ENCODE peak calls at places on chromosomes 12 and 14, in ten cellular contexts. E is tibial artery; I is NCI-H524; W is activated naive CD8-positive, alpha-beta T cell treated with anti-CD3 and anti-CD28 coated beads, Interleukin-2, amount 50 U/mL, for 24 hours; N is HS-27A; T is AG20443; C is GM10248; O is T-helper 2 cell; A is NCI-H1092 treated with DMSO at 0.1 percent for 48 hours; G is stimulated activated CD4-positive, alpha-beta T cell treated with anti-CD3 and anti-CD28 coated beads, Interleukin-1b, Interleukin-23, amount 100 ng/mL, for 1 hour. S is an unnamed sample.

GRCh38 chr12:123519151-123520001 is 14.1 kb downstream of the RILPL1 start:
- DNase-seq in E (peak; percentile 77), I (no peak), W (peak; percentile 15), N (no peak), T (peak; percentile 89), C (no peak), O (no peak), A (no peak), G (no peak), S (no peak)

GRCh38 chr14:56147980-56148901 is 30.0 kb downstream of the PELI2 start:
- DNase-seq in E (no peak), I (no peak), W (no peak), N (no peak), T (no peak), C (no peak), O (no peak), A (no peak), G (no peak), S (no peak)

GRCh38 chr14:33465952-33466700 is 484.7 kb downstream of the EGLN3 start:
- DNase-seq in E (no peak), I (no peak), W (no peak), N (no peak), T (no peak), C (no peak), O (no peak), A (no peak), G (no peak), S (no peak)

GRCh38 chr12:7042847-7043246 is 17.7 kb upstream of the C1S start:
- DNase-seq in E (no peak), I (no peak), W (no peak), N (no peak), T (peak; percentile 59), C (no peak), O (no peak), A (peak; percentile 7), G (no peak), S (no peak)

GRCh38 chr12:62738105-62738504 is 196.8 kb downstream of the PPM1H start:
- DNase-seq in E (no peak), I (no peak), W (no peak), N (no peak), T (no peak), C (no peak), O (no peak), A (no peak), G (no peak), S (no peak)

GRCh38 chr14:23895480-23895879 is 58.1 kb upstream of the DHRS4 start:
- DNase-seq in E (no peak), I (peak; percentile 14), W (no peak), N (no peak), T (peak; percentile 34), C (no peak), O (no peak), A (no peak), G (no peak), S (no peak)

GRCh38 chr14:36317650-36318049 is 2.8 kb downstream of the MBIP start:
- DNase-seq in E (no peak), I (no peak), W (no peak), N (no peak), T (no peak), C (no peak), O (no peak), A (no peak), G (no peak), S (no peak)

GRCh38 chr12:131008461-131009270 is 55.0 kb downstream of the ADGRD1 start:
- DNase-seq in E (no peak), I (no peak), W (no peak), N (no peak), T (no peak), C (no peak), O (no peak), A (no peak), G (no peak), S (no peak)

GRCh38 chr12:80857311-80857710 is 80.4 kb downstream of the LIN7A start:
- DNase-seq in E (no peak), I (no peak), W (no peak), N (no peak), T (peak; percentile 27), C (no peak), O (no peak), A (no peak), G (no peak), S (no peak)

GRCh38 chr14:91419451-91419850 is 1.8 kb upstream of the CCDC88C start:
- DNase-seq in E (no peak), I (no peak), W (no peak), N (no peak), T (no peak), C (no peak), O (no peak), A (no peak), G (no peak), S (no peak)

GRCh38 chr12:57280234-57281062 is 29.5 kb upstream of the STAC3 start:
- DNase-seq in E (no peak), I (no peak), W (peak; percentile 71), N (peak; percentile 43), T (peak; percentile 80), C (peak; percentile 85), O (no peak), A (no peak), G (peak; percentile 15), S (peak; percentile 36)

GRCh38 chr12:53443955-53444354 is 2.4 kb downstream of the PRR13 start:
- DNase-seq in E (no peak), I (no peak), W (no peak), N (no peak), T (no peak), C (no peak), O (no peak), A (no peak), G (no peak), S (no peak)

GRCh38 chr14:100810861-100811461 is 15.0 kb upstream of the MEG3 start:
- DNase-seq in E (no peak), I (no peak), W (no peak), N (no peak), T (no peak), C (no peak), O (no peak), A (no peak), G (no peak), S (no peak)

GRCh38 chr12:93060666-93061413 is 131.7 kb upstream of the EEA1 start:
- DNase-seq in E (no peak), I (peak; percentile 33), W (peak; percentile 19), N (no peak), T (peak; percentile 61), C (peak; percentile 28), O (no peak), A (peak; percentile 23), G (no peak), S (no peak)

GRCh38 chr14:87179936-87180335 is 813.0 kb downstream of the GALC start:
- DNase-seq in E (no peak), I (no peak), W (no peak), N (no peak), T (no peak), C (no peak), O (no peak), A (no peak), G (no peak), S (no peak)

GRCh38 chr12:71160585-71160984 is 2.8 kb upstream of the TSPAN8 start:
- DNase-seq in E (no peak), I (no peak), W (no peak), N (no peak), T (no peak), C (no peak), O (no peak), A (no peak), G (no peak), S (no peak)

GRCh38 chr14:93201155-93201704 is 5.6 kb downstream of the GON7 start:
- DNase-seq in E (no peak), I (no peak), W (no peak), N (no peak), T (no peak), C (no peak), O (no peak), A (no peak), G (no peak), S (no peak)

GRCh38 chr12:15846887-15847286 is 35.3 kb upstream of the STRAP start:
- DNase-seq in E (no peak), I (no peak), W (no peak), N (no peak), T (peak; percentile 71), C (no peak), O (no peak), A (no peak), G (no peak), S (no peak)

GRCh38 chr12:108752387-108752786 is 21.1 kb upstream of the CORO1C start:
- DNase-seq in E (no peak), I (no peak), W (no peak), N (no peak), T (no peak), C (no peak), O (no peak), A (no peak), G (no peak), S (no peak)

GRCh38 chr14:50387543-50387942 is 9.1 kb downstream of the CDKL1 start:
- DNase-seq in E (no peak), I (no peak), W (no peak), N (no peak), T (no peak), C (no peak), O (no peak), A (no peak), G (no peak), S (no peak)

GRCh38 chr12:45989277-45989856 is 1.0 kb downstream of the SCAF11 start:
- DNase-seq in E (no peak), I (no peak), W (no peak), N (no peak), T (no peak), C (peak; percentile 32), O (no peak), A (peak; percentile 71), G (no peak), S (no peak)

GRCh38 chr14:103311171-103311997 is 22.7 kb upstream of the EIF5 start:
- DNase-seq in E (peak; percentile 44), I (no peak), W (no peak), N (no peak), T (no peak), C (no peak), O (no peak), A (no peak), G (no peak), S (no peak)

GRCh38 chr12:1741154-1741949 is 50.5 kb downstream of the ADIPOR2 start:
- DNase-seq in E (no peak), I (no peak), W (no peak), N (no peak), T (peak; percentile 7), C (no peak), O (no peak), A (no peak), G (no peak), S (no peak)

GRCh38 chr14:103155013-103155412 is 31.8 kb downstream of the TNFAIP2 start:
- DNase-seq in E (peak; percentile 88), I (no peak), W (no peak), N (peak; percentile 22), T (peak; percentile 97), C (peak; percentile 21), O (no peak), A (no peak), G (no peak), S (no peak)

GRCh38 chr14:58444627-58445026 is 17.1 kb downstream of the KIAA0586 start:
- DNase-seq in E (no peak), I (no peak), W (no peak), N (no peak), T (no peak), C (no peak), O (no peak), A (no peak), G (no peak), S (no peak)

GRCh38 chr12:71551529-71551928 is 111.9 kb downstream of the LGR5 start:
- DNase-seq in E (no peak), I (no peak), W (no peak), N (no peak), T (peak; percentile 24), C (no peak), O (no peak), A (peak; percentile 8), G (no peak), S (no peak)

GRCh38 chr12:100987552-100988277 is 193.1 kb downstream of the ANO4 start:
- DNase-seq in E (no peak), I (no peak), W (no peak), N (no peak), T (peak; percentile 71), C (peak; percentile 62), O (no peak), A (no peak), G (no peak), S (peak; percentile 55)

GRCh38 chr14:92958373-92959188 is 35.6 kb downstream of the CHGA start:
- DNase-seq in E (no peak), I (no peak), W (no peak), N (no peak), T (no peak), C (no peak), O (no peak), A (peak; percentile 78), G (no peak), S (no peak)

S was measured in GM19239.